ENCODE peak calls at places on chromosomes 5 and 9, in nine cellular contexts. M is HCT116, W is GM23338, E is GM23248, P is OCI-LY7, A is MM.1S, U is neural progenitor cell, S is PC-3, X is SK-N-SH. T is an unnamed sample.

GRCh38 chr9:19999491-20000057 is 210.7 kb upstream of the SLC24A2 start:
- DNase-seq in A (no peak), X (no peak), S (peak), W (no peak), P (no peak), M (peak), U (no peak), E (peak), T (no peak)

GRCh38 chr5:139985733-139986132 is 57.4 kb downstream of the NRG2 start:
- DNase-seq in U (peak), X (no peak), M (peak), A (no peak), P (no peak), W (no peak), S (peak), E (peak), T (peak)

GRCh38 chr5:8188874-8189588 is 320.1 kb downstream of the MTRR start:
- DNase-seq in X (no peak), W (no peak), P (no peak), A (peak), U (no peak), M (no peak), E (no peak), S (peak), T (no peak)

GRCh38 chr9:129574911-129575574 is 45.9 kb downstream of the C9orf50 start:
- DNase-seq in W (no peak), M (no peak), X (no peak), P (no peak), E (peak), U (no peak), S (no peak), A (no peak), T (no peak)

GRCh38 chr9:103816146-103816545 is 278.0 kb upstream of the SMC2 start:
- DNase-seq in M (no peak), W (no peak), U (no peak), E (no peak), A (peak), S (no peak), X (no peak), P (no peak), T (no peak)

GRCh38 chr5:170315154-170315553 is 17.6 kb upstream of the LCP2 start:
- DNase-seq in S (no peak), W (no peak), X (no peak), U (peak), M (no peak), P (no peak), A (no peak), E (no peak), T (peak)

GRCh38 chr5:93578179-93578812 is 2.7 kb downstream of the NR2F1-AS1 start:
- DNase-seq in W (peak), E (no peak), M (no peak), U (peak), A (no peak), P (no peak), S (no peak), X (no peak), T (no peak)

GRCh38 chr9:117414220-117414905 is 494 bp downstream of the ASTN2 start:
- DNase-seq in A (peak), X (peak), W (peak), P (no peak), E (peak), S (no peak), U (peak), M (no peak), T (peak)

GRCh38 chr5:133688386-133688785 is 76.0 kb upstream of the FSTL4 start:
- DNase-seq in E (peak), W (no peak), P (no peak), M (no peak), S (peak), A (no peak), U (no peak), X (no peak), T (no peak)

GRCh38 chr9:77731930-77732329 is 83.8 kb upstream of the GNA14 start:
- DNase-seq in X (peak), W (no peak), P (no peak), A (no peak), E (no peak), U (no peak), S (no peak), M (no peak), T (peak)

GRCh38 chr9:72814083-72814482 is 138.8 kb downstream of the ALDH1A1 start:
- DNase-seq in U (no peak), X (no peak), W (no peak), P (no peak), M (no peak), E (no peak), A (no peak), S (no peak), T (no peak)

GRCh38 chr5:145347026-145347616 is 488.0 kb downstream of the PRELID2 start:
- DNase-seq in M (peak), S (peak), A (peak), W (peak), P (peak), U (peak), X (peak), E (peak), T (peak)

GRCh38 chr5:126676195-126676624 is 75.5 kb downstream of the PHAX start:
- DNase-seq in U (peak), E (peak), A (peak), W (peak), P (peak), X (peak), S (peak), M (peak), T (peak)

GRCh38 chr9:27590636-27591035 is 17.4 kb upstream of the C9orf72 start:
- DNase-seq in U (no peak), A (no peak), E (peak), X (no peak), W (no peak), S (peak), P (no peak), M (no peak), T (no peak)

GRCh38 chr9:110526426-110526825 is 53.1 kb downstream of the SVEP1 start:
- DNase-seq in S (peak), X (no peak), E (peak), P (no peak), U (no peak), A (no peak), W (no peak), M (no peak), T (no peak)

GRCh38 chr5:169094586-169095409 is 206.1 kb downstream of the SLIT3 start:
- DNase-seq in U (no peak), S (peak), P (no peak), M (no peak), E (peak), W (no peak), X (no peak), A (no peak), T (no peak)

GRCh38 chr5:116779846-116780245 is 205.2 kb upstream of the SEMA6A start:
- DNase-seq in X (no peak), U (no peak), W (no peak), P (no peak), M (no peak), A (no peak), E (no peak), S (no peak), T (no peak)

GRCh38 chr9:113187935-113188595 is 33.0 kb downstream of the FKBP15 start:
- DNase-seq in W (no peak), P (no peak), A (no peak), M (peak), U (no peak), X (no peak), E (peak), S (peak), T (peak)

GRCh38 chr9:112848316-112849151 is 42.1 kb downstream of the SLC46A2 start:
- DNase-seq in E (no peak), P (no peak), M (no peak), S (no peak), W (peak), A (no peak), U (peak), X (no peak), T (no peak)

GRCh38 chr9:6384732-6385131 is 28.3 kb upstream of the UHRF2 start:
- DNase-seq in P (peak), S (no peak), U (no peak), A (no peak), E (no peak), M (no peak), X (no peak), W (peak), T (no peak)

GRCh38 chr5:79840085-79840990 is 150.7 kb downstream of the CMYA5 start:
- DNase-seq in S (no peak), E (peak), P (no peak), X (no peak), W (no peak), U (peak), M (no peak), A (no peak), T (no peak)

DNA sequence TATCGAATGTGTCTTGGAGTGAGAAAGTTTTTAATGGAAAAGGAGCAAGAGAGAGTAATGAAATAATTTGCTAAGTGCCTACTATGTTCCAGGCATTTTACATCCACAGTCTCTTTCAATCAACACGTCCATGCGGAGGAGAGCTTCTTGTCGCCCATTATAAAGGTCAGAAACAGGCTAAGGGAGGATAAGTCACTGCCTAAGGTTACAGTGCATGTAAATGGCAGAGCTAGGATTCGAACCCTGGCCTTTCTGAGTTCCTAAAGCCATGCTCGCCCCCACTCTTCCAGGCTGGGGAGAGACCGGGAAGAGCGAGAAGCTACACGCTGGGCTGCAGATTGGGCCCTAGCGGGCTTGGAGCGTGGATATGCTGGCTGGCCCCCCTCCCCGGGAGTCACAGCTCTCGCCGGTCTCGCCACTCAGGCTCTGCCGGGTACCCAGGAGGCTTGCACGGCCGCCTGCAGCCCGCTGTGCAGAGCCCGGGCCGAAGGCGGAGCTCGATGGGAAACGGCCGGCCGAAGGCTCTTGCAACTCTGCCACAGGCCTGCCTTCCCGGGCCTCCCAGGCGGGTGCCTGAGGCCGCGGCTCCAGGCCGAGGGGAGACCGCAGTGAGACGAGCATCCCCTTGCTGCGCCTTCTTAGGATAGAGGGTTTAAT is 775 bp upstream of the LHX2 start:
- DNase-seq in X (peak), W (peak), M (no peak), P (no peak), E (peak), A (no peak), S (peak), U (peak), T (no peak)
- TF ChIP-seq EZH2phosphoT487 in X (peak), W (peak), M (no peak), P (no peak), E (peak), A (no peak), S (no peak), U (no peak), T (peak)

DNA sequence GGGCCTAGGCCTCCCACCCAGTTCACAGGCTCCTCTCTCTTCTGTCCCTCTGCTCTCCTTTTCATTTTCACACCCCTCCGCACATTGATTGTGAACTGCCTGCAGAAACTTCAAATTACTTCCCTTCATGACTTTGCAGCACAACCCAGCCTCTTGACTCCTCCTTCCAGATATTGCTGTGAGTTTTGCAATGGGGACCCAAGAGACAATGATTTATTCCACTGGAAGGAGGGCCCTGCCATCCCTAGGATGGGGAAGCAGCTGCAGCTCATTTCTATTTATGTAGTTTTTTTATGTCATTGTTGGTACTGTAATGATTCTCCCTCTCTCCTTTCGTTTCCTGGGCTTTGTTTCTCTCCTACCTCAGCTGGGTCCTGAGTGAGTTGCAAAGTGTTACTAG is 364.9 kb downstream of the ICE1 start:
- DNase-seq in M (no peak), X (no peak), P (no peak), W (no peak), E (no peak), S (no peak), A (no peak), U (no peak), T (no peak)
- TF ChIP-seq EZH2phosphoT487 in M (no peak), X (no peak), P (no peak), W (no peak), E (no peak), S (no peak), A (no peak), U (no peak), T (no peak)

GRCh38 chr9:132590318-132591182 is 8.1 kb downstream of the BARHL1 start:
- DNase-seq in W (peak), A (no peak), U (peak), M (no peak), P (no peak), S (no peak), X (peak), E (no peak), T (no peak)
- TF ChIP-seq EZH2phosphoT487 in W (peak), A (no peak), U (peak), M (no peak), P (no peak), S (no peak), X (no peak), E (no peak), T (peak)

GRCh38 chr5:177457239-177458121 is 10.9 kb downstream of the PRR7 start:
- DNase-seq in W (peak), A (peak), E (peak), M (peak), P (peak), U (peak), S (peak), X (peak), T (peak)

GRCh38 chr5:177459819-177460628 is 13.4 kb downstream of the DBN1 start:
- DNase-seq in W (no peak), M (no peak), X (no peak), U (no peak), E (no peak), A (peak), S (no peak), P (no peak), T (no peak)

GRCh38 chr5:177458912-177459350 is 12.3 kb downstream of the PRR7 start:
- DNase-seq in W (peak), U (peak), E (peak), X (peak), M (no peak), P (no peak), S (peak), A (no peak), T (peak)

GRCh38 chr5:177458122-177458681 is 11.6 kb downstream of the PRR7 start:
- DNase-seq in X (no peak), S (no peak), M (no peak), P (no peak), W (no peak), E (no peak), A (no peak), U (no peak), T (no peak)

GRCh38 chr5:177459357-177459756 is 12.7 kb downstream of the PRR7 start:
- DNase-seq in W (no peak), X (no peak), M (no peak), E (no peak), A (peak), U (no peak), S (no peak), P (no peak), T (no peak)
- TF ChIP-seq EZH2phosphoT487 in W (no peak), X (no peak), M (no peak), E (no peak), A (no peak), U (no peak), S (no peak), P (no peak), T (no peak)

DNA sequence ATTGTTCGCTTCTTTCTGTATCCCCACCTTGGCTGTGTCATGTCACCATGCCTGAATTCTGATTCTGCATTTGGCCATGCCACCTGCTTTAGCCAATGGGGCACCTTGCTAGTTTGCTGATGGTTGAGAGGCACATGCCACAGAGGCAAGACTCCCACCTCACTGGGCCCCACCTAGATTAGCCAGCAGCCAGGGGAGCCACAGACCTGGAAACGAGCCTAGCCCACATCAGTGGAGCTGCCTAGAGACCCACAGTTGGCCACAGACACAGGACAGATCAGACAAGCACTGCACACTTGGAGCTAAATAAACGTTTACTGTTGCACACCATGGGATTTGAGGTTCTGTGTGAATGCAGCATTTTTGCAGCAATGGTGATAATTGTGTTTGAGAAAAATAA is 252.1 kb downstream of the LURAP1L start:
- DNase-seq in E (no peak), M (no peak), U (no peak), X (no peak), P (no peak), S (no peak), W (no peak), A (no peak), T (no peak)
- TF ChIP-seq EZH2phosphoT487 in E (no peak), M (no peak), U (no peak), X (no peak), P (no peak), S (no peak), W (no peak), A (no peak), T (no peak)

DNA sequence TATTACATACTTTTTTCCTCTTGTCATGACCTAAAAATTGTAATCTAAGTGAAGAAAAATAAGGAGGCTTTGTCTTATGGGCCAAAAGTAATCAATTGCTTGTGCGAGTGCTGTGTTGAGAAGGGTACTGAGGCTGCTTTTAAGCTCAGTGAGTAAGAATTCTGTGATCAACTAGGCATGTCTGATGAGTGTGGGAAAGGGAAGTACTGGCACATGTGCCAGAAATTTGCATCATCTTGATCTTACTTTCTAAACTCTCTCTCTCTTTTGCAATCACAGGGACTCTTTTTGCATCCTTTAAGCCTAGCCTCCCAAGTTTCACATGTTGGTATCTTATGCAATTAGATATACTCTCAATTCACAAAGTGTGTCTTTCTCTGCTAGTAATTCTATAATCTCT is 329.9 kb downstream of the KIF4B start:
- DNase-seq in U (no peak), W (no peak), X (no peak), E (no peak), P (no peak), M (no peak), S (no peak), A (no peak), T (no peak)
- TF ChIP-seq EZH2phosphoT487 in U (no peak), W (no peak), X (no peak), E (no peak), P (no peak), M (no peak), S (no peak), A (no peak), T (no peak)

GRCh38 chr5:119537704-119538103 is 85.4 kb downstream of the HSD17B4 start:
- DNase-seq in M (no peak), A (peak), W (no peak), U (no peak), P (no peak), S (peak), X (no peak), E (no peak), T (peak)
- TF ChIP-seq EZH2phosphoT487 in M (no peak), A (no peak), W (no peak), U (no peak), P (no peak), S (no peak), X (no peak), E (no peak), T (no peak)

GRCh38 chr5:172038167-172038566 is 31.7 kb upstream of the FBXW11 start:
- DNase-seq in X (no peak), M (no peak), S (no peak), E (no peak), A (no peak), U (no peak), P (no peak), W (no peak), T (no peak)
- TF ChIP-seq EZH2phosphoT487 in X (no peak), M (no peak), S (no peak), E (no peak), A (no peak), U (no peak), P (no peak), W (no peak), T (no peak)

DNA sequence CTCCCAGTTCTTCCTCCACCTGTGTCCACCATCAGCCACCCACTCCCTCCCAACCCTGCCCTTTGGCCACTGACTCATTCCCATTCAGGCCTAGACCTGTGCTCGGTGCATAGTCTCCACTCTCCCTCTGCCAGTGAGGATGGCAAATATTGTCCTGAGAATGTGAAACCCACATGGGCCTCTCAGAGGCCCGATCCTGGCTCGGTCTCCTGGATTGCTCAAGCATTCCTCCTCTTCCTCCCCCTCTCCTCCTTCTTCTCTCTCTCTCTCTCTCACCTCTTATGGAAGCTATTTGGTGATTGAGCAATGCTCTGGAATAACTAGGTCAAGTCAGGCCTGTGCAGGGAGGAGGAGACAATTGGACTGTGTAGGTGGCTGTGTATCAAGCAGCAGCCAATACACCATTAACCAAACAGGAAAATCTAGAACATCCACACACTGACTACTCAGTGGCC is 99.9 kb downstream of the KLF4 start:
- DNase-seq in S (peak), E (peak), A (no peak), W (no peak), X (no peak), M (no peak), U (no peak), P (no peak), T (peak)
- TF ChIP-seq EZH2phosphoT487 in S (no peak), E (no peak), A (no peak), W (no peak), X (no peak), M (no peak), U (no peak), P (no peak), T (no peak)

T was measured in hepatocyte.